ENCODE peak calls at places on chromosomes 11 and 22, in six cellular contexts. S is lower leg skin, X is IMR-90, K is aorta, M is right atrium auricular region, L is body of pancreas. Q is an unnamed sample.

GRCh38 chr22:47788461-47788860 is 1026.0 kb downstream of the TBC1D22A start:
- DNase-seq in S (peak), X (no peak), K (peak), M (no peak), L (no peak), Q (no peak)

GRCh38 chr22:41915035-41915782 is at the start of gene SHISA8:
- DNase-seq in S (no peak), X (peak), K (peak), M (no peak), L (peak), Q (peak)

GRCh38 chr11:66981976-66982578 is 7.0 kb downstream of the C11orf86 start:
- DNase-seq in S (peak), X (peak), K (peak), M (peak), L (peak), Q (peak)

GRCh38 chr11:9601041-9601875 is 27.8 kb downstream of the WEE1 start:
- DNase-seq in S (peak), X (peak), K (no peak), M (peak), L (no peak), Q (peak)

GRCh38 chr11:112321521-112322172 is 61.0 kb upstream of the PLET1 start:
- DNase-seq in S (peak), X (peak), K (no peak), M (no peak), L (peak), Q (peak)

GRCh38 chr22:20946080-20946986 is 20.7 kb upstream of the AIFM3 start:
- DNase-seq in S (no peak), X (peak), K (peak), M (no peak), L (no peak), Q (peak)

GRCh38 chr22:17633217-17633997 is 4.9 kb upstream of the ATP6V1E1 start:
- DNase-seq in S (peak), X (peak), K (no peak), M (no peak), L (no peak), Q (peak)

GRCh38 chr11:126113963-126114362 is 51.3 kb upstream of the CDON start:
- DNase-seq in S (no peak), X (no peak), K (no peak), M (no peak), L (no peak), Q (no peak)

GRCh38 chr11:134202661-134203060 is 21.1 kb downstream of the NCAPD3 start:
- DNase-seq in S (no peak), X (no peak), K (no peak), M (no peak), L (no peak), Q (no peak)

GRCh38 chr11:96168623-96169022 is 174.4 kb downstream of the MAML2 start:
- DNase-seq in S (no peak), X (peak), K (no peak), M (no peak), L (peak), Q (peak)

GRCh38 chr11:94790771-94791180 is 22.6 kb downstream of the AMOTL1 start:
- DNase-seq in S (no peak), X (peak), K (no peak), M (no peak), L (no peak), Q (no peak)

GRCh38 chr11:3799883-3800282 is 2.5 kb upstream of the NUP98 start:
- DNase-seq in S (peak), X (no peak), K (no peak), M (no peak), L (no peak), Q (no peak)

GRCh38 chr22:49026476-49027121 is 801.1 kb downstream of the BRD1 start:
- DNase-seq in S (no peak), X (no peak), K (peak), M (no peak), L (no peak), Q (no peak)

GRCh38 chr11:15920856-15921629 is 435.3 kb downstream of the SOX6 start:
- DNase-seq in S (peak), X (peak), K (no peak), M (no peak), L (no peak), Q (peak)

GRCh38 chr11:62050716-62051115 is 73.1 kb upstream of the INCENP start:
- DNase-seq in S (no peak), X (no peak), K (no peak), M (no peak), L (no peak), Q (peak)

GRCh38 chr11:82233211-82233610 is 500.5 kb downstream of the FAM181B start:
- DNase-seq in S (no peak), X (no peak), K (no peak), M (no peak), L (no peak), Q (no peak)

GRCh38 chr22:26970809-26971394 is 313.5 kb downstream of the MIAT start:
- DNase-seq in S (peak), X (no peak), K (no peak), M (no peak), L (no peak), Q (no peak)

GRCh38 chr22:45934659-45935341 is 42.2 kb downstream of the WNT7B start:
- DNase-seq in S (no peak), X (peak), K (peak), M (no peak), L (peak), Q (peak)

GRCh38 chr22:33299245-33299956 is 241.2 kb upstream of the SYN3 start:
- DNase-seq in S (no peak), X (no peak), K (no peak), M (no peak), L (no peak), Q (no peak)

GRCh38 chr11:7575841-7576451 is 62.1 kb downstream of the PPFIBP2 start:
- DNase-seq in S (no peak), X (no peak), K (no peak), M (no peak), L (peak), Q (peak)

GRCh38 chr11:75582935-75583709 is 21.1 kb downstream of the SERPINH1 start:
- DNase-seq in S (peak), X (peak), K (peak), M (peak), L (peak), Q (peak)

DNA sequence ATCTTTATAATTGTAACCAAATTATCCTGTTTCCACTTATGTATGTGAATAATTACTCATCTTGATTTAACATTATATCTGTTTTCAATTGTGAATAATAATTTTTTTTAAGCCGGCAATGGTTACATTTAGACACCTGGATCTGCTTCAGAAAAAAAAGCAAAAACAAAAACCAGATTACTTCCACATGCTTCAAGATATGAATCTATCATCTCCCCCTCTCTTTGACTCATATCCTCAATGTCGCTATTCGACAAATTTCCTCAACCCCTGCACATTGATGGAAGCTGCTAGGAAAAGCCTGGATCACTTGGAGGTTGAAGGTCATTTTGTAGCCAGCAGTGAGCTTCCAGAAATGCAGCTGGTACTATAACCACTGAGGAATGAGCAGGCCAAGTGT is 42.7 kb downstream of the SLC1A2 start:
- DNase-seq in S (no peak), X (peak), K (no peak), M (no peak), L (no peak), Q (no peak)
- H3K4me3 ChIP-seq in S (no peak), X (no peak), K (no peak), M (no peak), L (no peak), Q (no peak)

DNA sequence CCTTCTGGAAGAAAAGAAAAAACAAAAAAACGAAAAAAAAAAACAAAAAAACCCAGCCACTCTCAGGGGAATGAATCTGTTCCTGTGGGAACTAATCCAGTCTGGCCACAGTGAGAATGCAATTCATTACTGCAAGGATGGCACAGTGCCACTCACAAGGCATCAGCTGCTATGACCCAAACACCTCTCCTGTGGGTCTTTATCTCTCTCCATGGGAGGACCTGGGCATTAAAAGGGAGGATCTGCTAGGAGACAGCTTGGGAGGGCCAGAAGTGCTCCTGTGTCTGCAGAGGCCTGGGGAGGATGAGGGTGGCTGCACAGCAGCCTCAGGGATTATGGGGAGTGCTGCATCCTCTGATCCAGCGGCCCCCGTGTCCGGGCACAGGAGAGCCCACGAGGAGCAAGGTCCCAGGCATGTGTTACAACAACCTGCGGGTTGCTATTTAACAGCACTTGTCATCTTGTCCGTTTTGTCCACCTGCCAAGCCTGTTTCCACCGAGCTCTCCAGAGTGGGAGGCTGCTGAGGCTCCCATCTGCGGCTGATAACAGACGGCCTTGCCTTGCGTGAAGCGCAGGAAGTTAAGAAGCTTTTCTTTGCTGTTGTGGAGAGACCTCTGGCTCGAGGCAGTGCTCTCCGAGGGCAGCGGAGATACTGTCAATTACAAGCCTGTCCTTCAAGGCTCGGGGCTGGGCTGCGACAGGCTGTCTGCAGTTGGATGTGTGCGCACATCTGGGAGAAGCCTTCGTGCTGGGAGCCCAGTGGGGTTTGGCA is 97.7 kb downstream of the NXPE2 start:
- DNase-seq in S (no peak), X (no peak), K (no peak), M (no peak), L (no peak), Q (no peak)
- H3K4me3 ChIP-seq in S (no peak), X (no peak), K (no peak), M (no peak), L (no peak), Q (no peak)

GRCh38 chr11:13667245-13667644 is 1.2 kb upstream of the FAR1 start:
- DNase-seq in S (no peak), X (peak), K (no peak), M (no peak), L (no peak), Q (peak)
- H3K4me3 ChIP-seq in S (no peak), X (no peak), K (no peak), M (peak), L (peak), Q (no peak)

GRCh38 chr22:40583058-40583741 is 53.3 kb downstream of the MRTFA start:
- DNase-seq in S (no peak), X (no peak), K (no peak), M (no peak), L (no peak), Q (no peak)

GRCh38 chr22:40580631-40581030 is 55.9 kb downstream of the MRTFA start:
- DNase-seq in S (no peak), X (no peak), K (no peak), M (no peak), L (no peak), Q (no peak)

GRCh38 chr22:40582063-40582462 is 54.5 kb downstream of the MRTFA start:
- DNase-seq in S (no peak), X (no peak), K (no peak), M (no peak), L (no peak), Q (no peak)

GRCh38 chr22:40572976-40573375 is 63.5 kb downstream of the MRTFA start:
- DNase-seq in S (no peak), X (no peak), K (no peak), M (no peak), L (no peak), Q (no peak)

DNA sequence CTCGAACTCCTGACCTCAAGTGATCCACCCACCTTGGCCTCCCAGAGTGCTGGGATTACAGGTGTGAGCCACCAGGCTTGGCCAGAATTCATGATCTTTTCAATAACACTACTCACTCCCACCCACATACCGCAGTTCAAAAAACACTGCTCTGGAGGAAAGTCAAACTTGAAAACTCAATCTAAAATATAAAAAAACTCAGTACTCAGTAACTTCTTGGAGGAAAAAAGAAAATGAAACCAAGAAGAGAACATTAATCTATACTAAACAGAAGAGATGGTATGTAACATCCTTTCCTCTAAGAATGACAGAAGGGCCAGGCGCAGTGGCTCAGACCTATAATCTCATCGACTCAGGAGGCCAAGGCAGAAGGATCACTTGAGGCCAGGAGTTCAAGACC is 58.3 kb downstream of the MRTFA start:
- DNase-seq in S (no peak), X (no peak), K (no peak), M (no peak), L (no peak), Q (no peak)
- H3K4me3 ChIP-seq in S (no peak), X (no peak), K (no peak), M (no peak), L (no peak), Q (no peak)

GRCh38 chr11:44308923-44309482 is 936 bp downstream of the ALX4 start:
- DNase-seq in S (no peak), X (no peak), K (no peak), M (no peak), L (no peak), Q (no peak)
- H3K4me3 ChIP-seq in S (no peak), X (no peak), K (no peak), M (peak), L (no peak), Q (no peak)

GRCh38 chr11:638616-639323 is 1.7 kb downstream of the DRD4 start:
- DNase-seq in S (no peak), X (no peak), K (no peak), M (no peak), L (no peak), Q (no peak)

GRCh38 chr11:637333-637592 is 194 bp downstream of the DRD4 start:
- DNase-seq in S (no peak), X (no peak), K (no peak), M (no peak), L (no peak), Q (no peak)

GRCh38 chr11:637593-638507 is 781 bp downstream of the DRD4 start:
- DNase-seq in S (no peak), X (no peak), K (no peak), M (no peak), L (no peak), Q (no peak)

GRCh38 chr11:636511-637332 is at the start of gene DRD4:
- DNase-seq in S (no peak), X (peak), K (peak), M (no peak), L (no peak), Q (no peak)

DNA sequence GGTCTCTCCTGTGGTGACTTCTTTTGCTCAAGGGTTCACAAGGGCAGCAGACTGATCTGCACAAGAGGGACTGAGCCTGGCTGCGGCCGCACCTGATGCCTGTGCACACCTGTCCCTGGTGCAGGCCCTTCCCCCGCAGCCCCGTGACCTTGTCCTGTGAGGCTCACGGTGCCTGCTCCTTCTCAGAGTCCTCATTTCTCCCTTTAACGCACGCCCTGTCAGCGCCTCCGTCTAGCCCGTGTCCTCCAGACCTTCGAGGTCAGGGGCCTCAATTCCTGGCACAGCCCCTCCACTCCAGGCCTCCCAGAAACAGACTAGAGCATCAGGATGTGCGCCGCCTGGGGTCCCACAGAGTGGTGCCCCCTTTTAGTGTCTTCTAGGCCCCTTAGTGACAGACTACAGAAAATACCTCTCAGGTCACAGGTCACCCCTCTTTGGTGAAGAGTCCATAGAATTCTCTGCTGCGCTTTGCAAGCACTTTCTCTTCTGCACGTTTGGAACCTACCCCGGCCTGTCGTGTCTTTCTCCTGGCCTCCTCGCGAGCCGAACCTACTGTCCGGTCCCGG is 1.0 kb upstream of the DRD4 start:
- DNase-seq in S (no peak), X (no peak), K (no peak), M (no peak), L (no peak), Q (no peak)
- H3K4me3 ChIP-seq in S (no peak), X (no peak), K (no peak), M (no peak), L (no peak), Q (no peak)

GRCh38 chr11:58829736-58830135 is 14.8 kb downstream of the GLYATL2 start:
- DNase-seq in S (no peak), X (peak), K (no peak), M (no peak), L (no peak), Q (peak)
- H3K4me3 ChIP-seq in S (no peak), X (no peak), K (no peak), M (no peak), L (no peak), Q (no peak)